ENCODE peak calls at places on chromosomes 2 and 18, in seven cellular contexts. S is NB4, Q is endodermal cell, I is cardiac fibroblast, O is fibroblast of pulmonary artery, U is kidney, A is RWPE1. X is an unnamed sample.

GRCh38 chr2:129936334-129936934 is 43.0 kb upstream of the RAB6C start:
- DNase-seq in I (no peak), S (peak; percentile 54), Q (peak; percentile 90), O (no peak), A (peak; percentile 39), U (no peak), X (no peak)

GRCh38 chr2:224948859-224949258 is 93.4 kb downstream of the DOCK10 start:
- DNase-seq in S (peak; percentile 88), A (peak; percentile 32), O (peak; percentile 79), Q (no peak), I (peak; percentile 75), U (no peak), X (peak; percentile 59)

GRCh38 chr18:75454022-75454795 is 26.7 kb upstream of the SMIM21 start:
- DNase-seq in A (no peak), S (no peak), I (no peak), Q (no peak), U (no peak), O (no peak), X (no peak)

GRCh38 chr2:137168564-137168963 is 403.2 kb downstream of the THSD7B start:
- DNase-seq in U (no peak), I (peak; percentile 45), Q (no peak), A (peak; percentile 62), O (peak; percentile 15), S (no peak), X (peak; percentile 84)

GRCh38 chr2:174623106-174623680 is 25.6 kb upstream of the WIPF1 start:
- DNase-seq in S (no peak), I (no peak), A (no peak), O (no peak), U (no peak), Q (no peak), X (no peak)

GRCh38 chr2:98869868-98870267 is 66.2 kb downstream of the CRACDL start:
- DNase-seq in Q (no peak), S (no peak), U (peak; percentile 88), I (no peak), O (no peak), A (peak; percentile 28), X (peak; percentile 74)

GRCh38 chr2:68385232-68385906 is 20.3 kb downstream of the PLEK start:
- DNase-seq in A (no peak), U (no peak), I (no peak), O (no peak), Q (no peak), S (peak; percentile 84), X (no peak)

GRCh38 chr2:104444392-104444791 is 409.5 kb upstream of the POU3F3 start:
- DNase-seq in A (peak; percentile 8), U (no peak), O (no peak), S (no peak), Q (no peak), I (no peak), X (no peak)

GRCh38 chr18:51727780-51728179 is 530.3 kb upstream of the MEX3C start:
- DNase-seq in O (no peak), I (no peak), U (no peak), A (no peak), Q (no peak), S (no peak), X (no peak)

GRCh38 chr2:32735370-32735769 is 107.5 kb downstream of the TTC27 start:
- DNase-seq in O (no peak), U (no peak), S (no peak), I (no peak), A (no peak), Q (no peak), X (no peak)

GRCh38 chr18:6336239-6336638 is 78.5 kb downstream of the L3MBTL4 start:
- DNase-seq in Q (no peak), U (no peak), I (no peak), S (no peak), O (no peak), A (no peak), X (no peak)

GRCh38 chr2:215036314-215036713 is 102.1 kb downstream of the ABCA12 start:
- DNase-seq in U (no peak), O (no peak), S (no peak), I (no peak), A (no peak), Q (no peak), X (peak; percentile 50)

GRCh38 chr2:11642972-11643371 is 27.0 kb downstream of the NTSR2 start:
- DNase-seq in U (no peak), A (no peak), I (no peak), S (no peak), Q (no peak), O (no peak), X (no peak)

GRCh38 chr2:71851094-71851755 is 296.4 kb downstream of the CYP26B1 start:
- DNase-seq in O (peak; percentile 31), Q (peak; percentile 35), S (no peak), A (no peak), U (no peak), I (peak; percentile 18), X (no peak)

GRCh38 chr2:111161971-111162370 is 41.3 kb downstream of the BCL2L11 start:
- DNase-seq in I (no peak), A (no peak), S (no peak), O (no peak), Q (peak; percentile 20), U (no peak), X (no peak)

DNA sequence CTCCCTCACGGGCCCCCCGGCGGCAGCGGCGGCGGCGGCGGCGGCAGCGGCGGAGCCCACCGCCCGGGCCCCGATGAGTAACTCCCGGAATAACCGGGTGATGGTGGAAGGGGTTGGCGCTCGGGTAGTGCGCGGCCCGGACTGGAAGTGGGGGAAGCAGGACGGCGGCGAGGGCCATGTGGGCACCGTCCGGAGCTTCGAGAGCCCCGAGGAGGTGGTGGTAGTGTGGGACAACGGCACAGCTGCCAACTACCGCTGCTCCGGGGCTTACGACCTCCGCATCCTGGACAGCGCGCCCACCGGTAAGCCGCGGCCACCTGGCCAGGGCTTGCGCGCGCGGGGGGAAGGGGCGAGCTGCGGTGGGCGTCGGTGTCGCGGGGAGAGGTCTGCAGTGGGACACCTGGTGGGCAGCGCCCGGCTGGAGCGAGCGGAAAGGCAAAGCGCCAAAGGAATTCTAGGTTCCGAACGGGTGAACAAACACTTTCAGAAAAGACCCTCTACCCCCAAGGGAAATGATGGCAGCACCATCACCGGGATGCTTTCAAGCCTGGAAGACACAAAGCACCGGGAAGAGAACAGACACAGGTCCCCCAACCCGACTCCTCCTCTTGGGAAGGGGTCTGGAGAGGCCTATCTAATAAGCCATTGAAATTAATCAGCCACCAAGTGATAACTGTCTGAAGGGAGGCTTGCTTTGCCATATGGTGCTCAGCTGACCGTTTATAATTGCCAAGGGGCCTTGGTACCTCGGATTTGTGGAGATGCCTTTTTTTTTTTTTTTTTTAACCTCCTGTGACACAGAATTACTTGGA is 1.1 kb downstream of the MIB1 start:
- DNase-seq in U (peak; percentile 82), S (peak; percentile 56), I (peak; percentile 23), Q (peak; percentile 72), O (peak; percentile 17), A (no peak), X (peak; percentile 22)
- TF ChIP-seq CTCF in U (no peak), S (no peak), I (no peak), Q (peak; percentile 14), O (no peak), A (no peak), X (no peak)

DNA sequence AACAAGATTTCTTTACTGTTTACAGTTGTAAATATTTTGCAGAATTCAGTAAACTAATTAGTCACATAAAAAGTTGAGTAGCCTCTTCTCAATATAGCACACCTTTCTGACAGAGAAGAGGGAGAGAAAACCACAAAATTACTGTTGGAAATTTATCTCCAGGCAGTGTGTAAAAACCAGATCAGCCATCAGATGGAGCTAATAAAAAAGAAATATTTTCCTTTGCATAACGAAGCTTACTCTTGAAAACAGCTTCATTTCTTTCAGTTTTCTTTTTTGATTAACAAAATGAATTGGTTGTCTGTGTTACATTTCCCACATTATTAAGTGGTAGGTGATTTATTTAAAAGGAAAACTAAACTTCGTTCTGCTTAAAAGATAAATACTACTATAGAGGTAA is 259.3 kb upstream of the KCNJ3 start:
- DNase-seq in O (no peak), Q (no peak), A (no peak), I (peak; percentile 2), U (no peak), S (no peak), X (no peak)
- TF ChIP-seq CTCF in O (peak; percentile 11), Q (peak; percentile 56), A (no peak), I (peak; percentile 11), U (peak; percentile 48), S (no peak), X (peak; percentile 13)

GRCh38 chr2:65501836-65502235 is 69.4 kb upstream of the SPRED2 start:
- DNase-seq in S (no peak), Q (no peak), O (no peak), A (no peak), U (no peak), I (no peak), X (no peak)

GRCh38 chr2:65504814-65505697 is 72.7 kb upstream of the SPRED2 start:
- DNase-seq in A (peak; percentile 42), I (no peak), U (no peak), O (no peak), S (no peak), Q (no peak), X (peak; percentile 78)

GRCh38 chr2:65501074-65501473 is 68.7 kb upstream of the SPRED2 start:
- DNase-seq in A (no peak), U (no peak), I (no peak), O (no peak), S (no peak), Q (no peak), X (no peak)

GRCh38 chr2:65503746-65504145 is 71.3 kb upstream of the SPRED2 start:
- DNase-seq in S (no peak), I (no peak), A (no peak), U (no peak), Q (no peak), O (no peak), X (no peak)

DNA sequence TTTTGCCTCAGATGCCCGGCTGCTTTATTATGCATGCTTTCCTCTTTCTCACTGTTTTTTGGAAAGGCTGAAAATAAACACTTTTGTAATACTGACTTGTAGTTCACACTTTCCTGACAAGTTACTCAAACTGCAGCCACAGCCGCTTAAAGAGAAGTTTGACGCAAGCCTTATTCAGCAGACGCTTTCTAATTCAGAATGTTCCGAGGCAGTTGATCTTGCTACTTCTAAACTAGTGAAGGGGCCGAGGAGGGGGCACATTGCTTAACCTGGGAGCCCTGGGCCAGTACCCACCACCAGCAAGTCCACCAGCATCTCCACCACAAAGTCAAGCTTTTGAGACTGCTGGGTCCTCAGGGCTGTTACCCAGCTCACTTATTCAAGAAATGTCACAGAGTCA is 71.8 kb upstream of the SPRED2 start:
- DNase-seq in A (no peak), S (no peak), Q (no peak), O (no peak), I (no peak), U (no peak), X (no peak)
- TF ChIP-seq CTCF in A (no peak), S (no peak), Q (no peak), O (no peak), I (no peak), U (no peak), X (no peak)

DNA sequence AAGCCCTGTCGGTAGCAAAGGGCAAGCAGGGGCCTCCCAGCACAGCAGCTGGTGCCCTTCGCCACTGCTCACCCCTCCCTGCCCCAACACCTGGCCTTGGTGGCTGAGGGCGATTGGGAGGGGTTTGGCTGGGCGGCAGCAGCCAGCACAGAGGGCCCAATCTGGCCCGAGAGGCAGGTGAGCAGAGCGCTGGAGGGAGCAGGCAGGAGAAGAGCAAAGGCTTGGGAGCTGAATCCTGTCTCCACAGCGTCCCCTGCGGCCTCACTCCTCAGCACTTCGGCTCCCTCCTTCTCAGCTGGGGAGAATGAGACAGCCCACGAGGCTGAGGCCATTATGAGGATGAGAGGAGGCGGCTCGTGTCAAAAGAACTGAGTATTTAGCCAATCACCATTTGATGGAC is 74.9 kb upstream of the TAF1B start:
- DNase-seq in O (no peak), Q (peak; percentile 94), I (no peak), S (no peak), U (no peak), A (no peak), X (no peak)
- TF ChIP-seq CTCF in O (peak; percentile 28), Q (peak; percentile 83), I (no peak), S (no peak), U (no peak), A (no peak), X (no peak)

GRCh38 chr2:39696838-39697237 is 31.1 kb downstream of the TMEM178A start:
- DNase-seq in I (peak; percentile 94), A (peak; percentile 14), S (peak; percentile 16), U (no peak), O (peak; percentile 91), Q (no peak), X (peak; percentile 44)
- TF ChIP-seq CTCF in I (peak; percentile 32), A (peak; percentile 12), S (no peak), U (peak; percentile 26), O (peak; percentile 41), Q (no peak), X (peak; percentile 20)

X was measured in epithelial cell of esophagus.